ENCODE peak calls at places on chromosomes 13 and 19, in nine cellular contexts. D is CD8-positive, alpha-beta memory T cell; U is MV-4-11; K is central memory CD4-positive, alpha-beta T cell; S is HFF-Myc; V is iris pigment epithelial cell; X is neural progenitor cell; Y is activated T-helper 1 cell treated with anti-CD3 and anti-CD28 coated beads, Interleukin-2, amount 50 U/mL, for 16 hours; L is suprapubic skin. I is an unnamed sample.

GRCh38 chr13:100860866-100861265 is 186.3 kb upstream of the TMTC4 start:
- DNase-seq in D (no peak), V (no peak), L (no peak), Y (no peak), S (no peak), X (no peak), K (no peak), U (no peak), I (no peak)

GRCh38 chr19:48804496-48804895 is 6.3 kb downstream of the BCAT2 start:
- DNase-seq in S (no peak), Y (no peak), D (no peak), X (no peak), K (no peak), U (no peak), V (no peak), L (no peak), I (no peak)

GRCh38 chr13:42153371-42153770 is 104.9 kb downstream of the DGKH start:
- DNase-seq in X (no peak), Y (no peak), L (no peak), K (no peak), S (no peak), V (peak), U (no peak), D (no peak), I (no peak)

GRCh38 chr13:45341799-45342584 is 1.0 kb upstream of the TPT1 start:
- DNase-seq in Y (no peak), S (no peak), V (peak), D (no peak), L (peak), K (no peak), X (no peak), U (peak), I (no peak)

GRCh38 chr13:21673592-21674270 is 2.9 kb downstream of the FGF9 start:
- DNase-seq in K (peak), Y (no peak), X (peak), L (no peak), D (peak), S (no peak), U (no peak), V (peak), I (peak)

GRCh38 chr19:6718741-6719539 is 1.5 kb downstream of the C3 start:
- DNase-seq in V (peak), X (peak), K (no peak), L (peak), D (peak), U (peak), S (no peak), Y (no peak), I (no peak)

GRCh38 chr13:41053384-41053826 is 7.9 kb upstream of the WBP4 start:
- DNase-seq in L (no peak), X (no peak), K (no peak), V (peak), D (no peak), Y (no peak), S (no peak), U (peak), I (peak)

GRCh38 chr19:19537321-19538048 is 580 bp upstream of the CILP2 start:
- DNase-seq in L (no peak), X (no peak), V (no peak), U (no peak), K (peak), S (no peak), D (no peak), Y (no peak), I (no peak)

GRCh38 chr13:84126671-84127171 is 244.4 kb upstream of the SLITRK1 start:
- DNase-seq in L (no peak), D (no peak), X (no peak), S (no peak), V (no peak), K (no peak), U (peak), Y (no peak), I (no peak)

GRCh38 chr19:18501832-18502231 is 20.0 kb downstream of the ELL start:
- DNase-seq in Y (no peak), K (no peak), S (no peak), D (no peak), V (no peak), L (peak), U (peak), X (no peak), I (no peak)

I was measured in KG1.